ENCODE peak calls at places on chromosomes 3 and 15, in eight cellular contexts. B is heart left ventricle, I is tibial artery, L is RWPE2, X is right atrium auricular region, E is Caco-2, V is DND-41, G is cardiac muscle cell. Y is an unnamed sample. For H3K4me1, the result is how much of the 10 kb centered on the place peaks cover.

GRCh38 chr3:46087871-46088270 is 60.6 kb upstream of the XCR1 start:
- DNase-seq in B (no peak), I (no peak), L (no peak), X (peak), E (peak), V (peak), G (no peak), Y (no peak)

GRCh38 chr3:152392474-152392873 is 123.7 kb downstream of the MBNL1 start:
- DNase-seq in B (no peak), I (no peak), L (no peak), X (no peak), E (no peak), V (no peak), G (no peak), Y (no peak)

GRCh38 chr15:61503383-61503969 is 274.4 kb upstream of the RORA start:
- DNase-seq in B (no peak), I (no peak), L (no peak), X (no peak), E (no peak), V (no peak), G (no peak), Y (no peak)

GRCh38 chr15:52228928-52229327 is 37.7 kb upstream of the GNB5 start:
- DNase-seq in B (no peak), I (no peak), L (peak), X (no peak), E (peak), V (no peak), G (no peak), Y (peak)

GRCh38 chr3:30253832-30254231 is 352.6 kb upstream of the TGFBR2 start:
- DNase-seq in B (no peak), I (no peak), L (no peak), X (no peak), E (no peak), V (no peak), G (no peak), Y (no peak)

GRCh38 chr15:57732526-57733331 is 26.2 kb downstream of the POLR2M start:
- DNase-seq in B (peak), I (no peak), L (no peak), X (peak), E (no peak), V (peak), G (peak), Y (peak)

GRCh38 chr3:149273096-149273751 is 51.6 kb upstream of the CP start:
- DNase-seq in B (peak), I (no peak), L (no peak), X (no peak), E (peak), V (peak), G (peak), Y (peak)

GRCh38 chr15:40010681-40011080 is 28.3 kb downstream of the SRP14 start:
- DNase-seq in B (no peak), I (no peak), L (no peak), X (no peak), E (no peak), V (no peak), G (no peak), Y (no peak)

GRCh38 chr15:81182746-81183402 is 13.8 kb upstream of the IL16 start:
- DNase-seq in B (no peak), I (no peak), L (no peak), X (no peak), E (no peak), V (no peak), G (no peak), Y (no peak)

GRCh38 chr15:82677720-82678323 is 30.7 kb upstream of the CPEB1 start:
- DNase-seq in B (no peak), I (peak), L (peak), X (no peak), E (no peak), V (no peak), G (no peak), Y (no peak)

GRCh38 chr3:126859415-126860246 is 123.3 kb upstream of the PLXNA1 start:
- DNase-seq in B (no peak), I (no peak), L (no peak), X (no peak), E (no peak), V (no peak), G (no peak), Y (no peak)

GRCh38 chr3:63582943-63583500 is 69.5 kb upstream of the SNTN start:
- DNase-seq in B (no peak), I (no peak), L (no peak), X (no peak), E (peak), V (no peak), G (no peak), Y (no peak)

GRCh38 chr15:29115093-29115991 is 154.3 kb downstream of the NSMCE3 start:
- DNase-seq in B (no peak), I (no peak), L (no peak), X (no peak), E (no peak), V (no peak), G (peak), Y (no peak)

GRCh38 chr15:91469627-91470567 is 369.8 kb downstream of the SV2B start:
- DNase-seq in B (no peak), I (no peak), L (no peak), X (no peak), E (no peak), V (peak), G (peak), Y (no peak)

GRCh38 chr15:98560338-98560737 is 88.0 kb upstream of the IGF1R start:
- DNase-seq in B (no peak), I (no peak), L (no peak), X (no peak), E (no peak), V (no peak), G (no peak), Y (no peak)

GRCh38 chr3:35012210-35012609 is 627.1 kb upstream of the ARPP21 start:
- DNase-seq in B (no peak), I (no peak), L (no peak), X (no peak), E (no peak), V (no peak), G (no peak), Y (no peak)

GRCh38 chr3:28916713-28917499 is 364.0 kb upstream of the RBMS3 start:
- DNase-seq in B (peak), I (peak), L (no peak), X (peak), E (no peak), V (peak), G (peak), Y (peak)

GRCh38 chr3:62365311-62366092 is 7.8 kb downstream of the FEZF2 start:
- DNase-seq in B (no peak), I (no peak), L (no peak), X (no peak), E (no peak), V (no peak), G (no peak), Y (no peak)

GRCh38 chr3:21665444-21665843 is 85.6 kb downstream of the ZNF385D start:
- DNase-seq in B (no peak), I (no peak), L (no peak), X (no peak), E (no peak), V (no peak), G (no peak), Y (no peak)

GRCh38 chr3:127524300-127524896 is 66.1 kb downstream of the TPRA1 start:
- DNase-seq in B (no peak), I (no peak), L (no peak), X (no peak), E (no peak), V (no peak), G (no peak), Y (no peak)

GRCh38 chr15:60945196-60945595 is 283.9 kb downstream of the RORA start:
- DNase-seq in B (peak), I (peak), L (no peak), X (peak), E (no peak), V (no peak), G (no peak), Y (no peak)

GRCh38 chr3:66378256-66378655 is 122.6 kb downstream of the LRIG1 start:
- DNase-seq in B (no peak), I (no peak), L (no peak), X (no peak), E (no peak), V (peak), G (peak), Y (peak)

GRCh38 chr3:112770026-112770626 is 76.5 kb downstream of the CD200R1L start:
- DNase-seq in B (peak), I (no peak), L (peak), X (no peak), E (no peak), V (no peak), G (no peak), Y (peak)

GRCh38 chr3:177905173-177905894 is 630.9 kb upstream of the KCNMB2 start:
- DNase-seq in B (no peak), I (no peak), L (no peak), X (no peak), E (no peak), V (no peak), G (no peak), Y (no peak)

GRCh38 chr15:95739161-95739560 is 591.3 kb upstream of the NR2F2 start:
- DNase-seq in B (no peak), I (no peak), L (no peak), X (no peak), E (no peak), V (no peak), G (no peak), Y (no peak)

GRCh38 chr15:45333550-45333949 is 44.8 kb downstream of the GATM start:
- DNase-seq in B (peak), I (no peak), L (no peak), X (no peak), E (no peak), V (no peak), G (peak), Y (peak)

GRCh38 chr3:47108546-47108945 is 55.4 kb downstream of the SETD2 start:
- DNase-seq in B (no peak), I (no peak), L (no peak), X (no peak), E (no peak), V (no peak), G (no peak), Y (no peak)

GRCh38 chr15:81073796-81074195 is 60.3 kb upstream of the CFAP161 start:
- DNase-seq in B (no peak), I (no peak), L (no peak), X (no peak), E (no peak), V (no peak), G (no peak), Y (peak)

GRCh38 chr3:62096521-62096920 is 276.8 kb downstream of the FEZF2 start:
- DNase-seq in B (no peak), I (no peak), L (no peak), X (no peak), E (no peak), V (no peak), G (no peak), Y (no peak)

GRCh38 chr3:150232992-150233451 is 175.1 kb upstream of the TSC22D2 start:
- DNase-seq in B (peak), I (no peak), L (no peak), X (peak), E (no peak), V (no peak), G (peak), Y (peak)

GRCh38 chr15:60328852-60329443 is 68.8 kb downstream of the ANXA2 start:
- DNase-seq in B (no peak), I (no peak), L (no peak), X (no peak), E (no peak), V (peak), G (peak), Y (peak)

GRCh38 chr15:65344214-65344908 is 33.4 kb downstream of the IGDCC3 start:
- DNase-seq in B (no peak), I (no peak), L (no peak), X (no peak), E (no peak), V (no peak), G (no peak), Y (no peak)

GRCh38 chr15:69704685-69705084 is 252.1 kb downstream of the RPLP1 start:
- DNase-seq in B (no peak), I (no peak), L (no peak), X (no peak), E (no peak), V (no peak), G (no peak), Y (no peak)

GRCh38 chr15:77282333-77282732 is 137.6 kb downstream of the PEAK1 start:
- DNase-seq in B (peak), I (no peak), L (no peak), X (no peak), E (no peak), V (no peak), G (no peak), Y (no peak)

GRCh38 chr3:16277471-16277870 is 12.5 kb downstream of the OXNAD1 start:
- DNase-seq in B (no peak), I (no peak), L (no peak), X (no peak), E (no peak), V (no peak), G (no peak), Y (no peak)

GRCh38 chr3:9730747-9731205 is 759 bp upstream of the BRPF1 start:
- DNase-seq in B (no peak), I (no peak), L (no peak), X (no peak), E (no peak), V (no peak), G (no peak), Y (no peak)

DNA sequence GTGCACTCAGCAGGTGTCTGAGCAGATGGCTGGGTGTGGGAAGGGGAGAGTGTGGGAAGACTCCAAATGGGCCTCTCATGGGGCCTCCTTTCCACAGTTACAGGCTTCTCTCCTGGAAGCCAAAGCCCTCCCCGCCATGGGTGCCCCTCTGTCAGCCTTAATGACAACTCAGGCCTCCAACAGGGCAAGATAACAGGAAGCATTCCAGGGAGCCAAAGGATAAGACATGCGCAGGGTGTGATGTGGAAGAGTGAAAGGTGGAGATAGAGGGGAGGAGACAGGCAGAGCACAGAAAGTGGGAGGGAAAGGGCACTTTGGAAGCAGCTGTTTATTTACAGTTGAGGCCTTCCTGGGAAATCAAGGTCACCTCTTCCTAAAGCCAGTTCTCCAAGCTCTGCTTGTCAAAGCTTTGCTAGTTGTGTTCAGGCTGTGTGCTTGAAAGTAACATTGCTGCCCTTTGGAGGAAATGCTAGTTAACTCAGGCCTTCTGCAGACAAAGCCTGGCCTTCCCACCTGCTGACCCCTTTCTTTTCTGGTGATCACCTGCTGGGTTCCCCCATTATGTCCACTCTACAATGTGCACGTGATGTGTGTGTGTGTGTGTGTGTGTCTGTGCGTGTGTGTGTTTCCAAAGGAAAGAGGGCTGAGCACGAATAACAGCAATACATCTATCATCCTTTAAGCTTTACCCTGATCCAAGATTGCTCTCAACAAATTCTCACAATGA is 35.2 kb upstream of the SMAD3 start:
- DNase-seq in B (no peak), I (no peak), L (no peak), X (no peak), E (peak), V (no peak), G (peak), Y (no peak)
- H3K4me1 ChIP-seq in B (under half), I (under half), L (under half), X (under half), E (under half), V (under half), G (under half), Y (under half)

DNA sequence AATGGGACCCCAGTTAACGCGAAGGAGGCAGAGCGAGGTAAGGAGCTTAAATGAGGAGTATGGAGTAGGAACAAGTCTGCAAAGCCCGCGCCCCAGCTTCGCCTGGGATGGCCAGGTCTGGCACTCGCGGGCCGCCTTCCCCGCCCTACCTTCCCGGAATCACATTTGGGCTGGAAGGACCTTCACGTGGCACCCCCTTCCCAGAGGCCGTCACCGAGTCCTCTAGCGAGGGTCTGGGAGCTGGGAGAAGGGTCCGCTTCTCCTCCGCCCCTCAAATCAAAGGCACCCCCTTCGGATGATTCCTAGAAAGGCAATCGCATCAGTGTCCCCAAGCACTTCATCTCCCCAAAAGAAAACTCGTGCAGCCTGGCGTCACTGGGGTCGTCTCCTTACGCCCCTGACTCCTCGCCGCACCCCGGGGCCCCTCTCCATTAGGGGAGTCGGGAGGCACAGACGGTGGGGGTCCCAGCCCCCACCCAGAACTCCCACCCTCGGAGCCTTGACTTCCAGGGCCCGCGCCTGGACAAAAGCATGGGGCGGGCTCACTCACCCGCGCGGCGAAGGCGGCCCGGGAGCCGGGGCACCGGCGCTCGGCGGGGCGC is 375 bp downstream of the MYLK start:
- DNase-seq in B (no peak), I (peak), L (no peak), X (no peak), E (no peak), V (no peak), G (peak), Y (peak)
- H3K4me3 ChIP-seq in B (no peak), I (peak), L (peak), X (peak), E (peak), V (no peak), G (peak), Y (peak)

DNA sequence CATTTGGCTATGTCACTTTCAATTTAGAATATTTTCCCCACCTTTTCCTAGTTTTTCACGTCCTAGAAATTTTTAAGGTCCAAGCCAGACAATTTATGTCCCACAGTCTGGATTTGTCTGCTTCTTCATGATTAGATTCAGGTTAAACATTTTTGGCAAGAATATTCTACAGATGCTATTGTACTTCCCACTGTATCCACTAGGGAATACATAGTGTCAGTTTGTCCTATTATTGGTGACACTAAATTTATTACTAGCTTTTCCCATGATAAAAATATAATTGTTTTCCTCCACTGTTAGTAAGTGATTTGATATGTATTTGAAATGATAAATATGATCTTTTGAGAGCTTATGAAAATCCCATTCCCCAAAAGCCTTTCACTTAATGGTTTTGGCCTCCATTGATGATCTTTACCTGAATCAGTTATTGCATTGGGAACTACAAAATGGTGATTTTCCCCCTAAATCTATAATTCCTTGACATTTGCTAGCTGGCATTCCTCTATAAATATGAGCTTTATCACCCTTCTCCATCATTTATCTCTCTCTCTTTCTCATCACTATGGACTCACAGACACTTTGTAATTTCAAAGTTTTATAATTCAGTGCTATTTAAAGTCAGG is 8.3 kb downstream of the ARL14 start:
- DNase-seq in B (no peak), I (no peak), L (no peak), X (no peak), E (no peak), V (no peak), G (no peak), Y (no peak)
- TF ChIP-seq CTCF in B (no peak), I (no peak), L (peak), X (peak), E (no peak), V (peak), G (peak), Y (peak)

DNA sequence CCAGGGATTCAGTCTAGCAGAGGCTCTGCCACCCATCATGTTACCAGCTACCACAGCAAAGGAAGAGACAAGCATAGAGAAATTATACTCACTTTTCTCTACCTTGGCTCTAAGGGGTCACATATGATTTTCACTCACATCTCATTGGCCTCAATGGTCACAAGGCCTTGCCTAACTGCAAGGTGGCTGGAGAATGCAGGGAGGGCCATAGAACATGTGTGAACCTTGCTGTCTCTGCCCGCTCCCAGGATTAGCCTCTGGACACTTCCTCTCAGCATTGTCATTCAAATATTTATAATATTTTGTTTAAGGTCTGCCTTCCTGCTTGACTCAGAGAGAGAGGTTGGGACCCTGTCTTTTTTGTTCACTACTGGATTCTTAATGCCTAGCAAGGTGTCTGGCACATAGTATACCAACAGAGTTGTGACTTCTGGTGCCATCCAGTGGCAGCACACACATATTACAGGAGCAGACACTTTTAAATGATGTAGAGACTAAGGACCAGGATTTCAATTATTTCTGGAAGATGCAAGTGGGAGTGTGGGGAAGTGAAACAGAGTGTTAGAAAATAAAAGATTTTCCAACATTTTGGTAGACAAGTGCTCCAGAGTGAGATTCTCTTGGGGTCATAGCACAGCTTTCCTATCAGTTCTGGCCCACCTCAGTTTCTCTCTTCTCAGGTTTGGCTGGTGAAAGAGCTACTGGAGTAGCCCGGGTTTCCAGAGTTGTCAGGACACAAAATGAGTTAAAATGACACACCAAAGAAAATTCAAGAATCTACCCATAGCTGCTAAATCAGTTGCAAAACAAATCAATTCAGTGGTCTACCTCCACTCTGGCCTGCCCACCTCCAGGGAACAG is 119.0 kb upstream of the RASGRP1 start:
- DNase-seq in B (no peak), I (no peak), L (no peak), X (no peak), E (no peak), V (peak), G (peak), Y (peak)
- H3K4me1 ChIP-seq in B (under half), I (under half), L (under half), X (under half), E (under half), V (half or more), G (under half), Y (under half)

GRCh38 chr3:154469585-154469984 is 39.6 kb upstream of the GPR149 start:
- DNase-seq in B (no peak), I (no peak), L (no peak), X (no peak), E (no peak), V (no peak), G (no peak), Y (no peak)

GRCh38 chr3:154464440-154465148 is 34.6 kb upstream of the GPR149 start:
- DNase-seq in B (no peak), I (no peak), L (no peak), X (no peak), E (no peak), V (no peak), G (no peak), Y (no peak)
- H3K4me3 ChIP-seq in B (no peak), I (no peak), L (no peak), X (no peak), E (no peak), V (no peak), G (no peak), Y (no peak)